ENCODE peak calls at places on chromosomes 11 and 22, in nine cellular contexts. U is OCI-LY7, J is small intestine, T is right atrium auricular region, A is Caco-2, Y is HAP-1, Q is heart right ventricle, M is HCT116, R is right cardiac atrium. F is an unnamed sample.

GRCh38 chr11:121630041-121630440 is 177.3 kb upstream of the SORL1-AS1 start:
- DNase-seq in U (no peak), J (no peak), T (no peak), A (no peak), Y (no peak), Q (no peak), M (no peak), R (no peak), F (no peak)

GRCh38 chr22:37563153-37564081 is 3.1 kb downstream of the CDC42EP1 start:
- DNase-seq in U (no peak), J (peak; percentile 61), T (peak; percentile 90), A (peak; percentile 77), Y (peak; percentile 35), Q (peak; percentile 71), M (peak; percentile 57), R (peak; percentile 86), F (no peak)

GRCh38 chr11:19644316-19644715 is 68.3 kb upstream of the NAV2 start:
- DNase-seq in U (no peak), J (no peak), T (no peak), A (no peak), Y (no peak), Q (no peak), M (no peak), R (no peak), F (peak; percentile 88)

GRCh38 chr11:113949891-113950290 is 25.0 kb upstream of the HTR3A start:
- DNase-seq in U (no peak), J (no peak), T (no peak), A (no peak), Y (peak; percentile 91), Q (no peak), M (no peak), R (no peak), F (no peak)

GRCh38 chr11:422249-422656 is 7.5 kb upstream of the SIGIRR start:
- DNase-seq in U (no peak), J (no peak), T (no peak), A (peak; percentile 39), Y (no peak), Q (no peak), M (no peak), R (peak; percentile 5), F (no peak)

GRCh38 chr11:79672786-79673185 is 232.0 kb upstream of the TENM4 start:
- DNase-seq in U (no peak), J (no peak), T (no peak), A (no peak), Y (no peak), Q (no peak), M (no peak), R (no peak), F (no peak)

GRCh38 chr11:118895093-118896039 is 11.7 kb downstream of the CXCR5 start:
- DNase-seq in U (peak; percentile 90), J (peak; percentile 31), T (no peak), A (peak; percentile 67), Y (no peak), Q (peak; percentile 3), M (no peak), R (no peak), F (no peak)

GRCh38 chr11:3959918-3960295 is 104.4 kb downstream of the STIM1 start:
- DNase-seq in U (no peak), J (no peak), T (no peak), A (peak; percentile 24), Y (no peak), Q (no peak), M (no peak), R (no peak), F (no peak)

GRCh38 chr22:27627444-27627833 is 174.1 kb downstream of the MN1 start:
- DNase-seq in U (no peak), J (no peak), T (no peak), A (no peak), Y (no peak), Q (no peak), M (peak; percentile 44), R (no peak), F (no peak)

GRCh38 chr22:39625554-39626537 is 55.3 kb downstream of the CACNA1I start:
- DNase-seq in U (no peak), J (no peak), T (no peak), A (no peak), Y (peak; percentile 39), Q (no peak), M (no peak), R (peak; percentile 46), F (no peak)

GRCh38 chr22:42904049-42904448 is 47.0 kb upstream of the ARFGAP3 start:
- DNase-seq in U (no peak), J (no peak), T (no peak), A (no peak), Y (no peak), Q (no peak), M (no peak), R (peak; percentile 50), F (no peak)

GRCh38 chr22:42905702-42906183 is 48.7 kb upstream of the ARFGAP3 start:
- DNase-seq in U (no peak), J (peak; percentile 33), T (no peak), A (no peak), Y (no peak), Q (peak; percentile 62), M (no peak), R (peak; percentile 86), F (peak; percentile 70)

GRCh38 chr22:42905217-42905616 is 48.1 kb upstream of the ARFGAP3 start:
- DNase-seq in U (no peak), J (no peak), T (no peak), A (no peak), Y (no peak), Q (no peak), M (no peak), R (peak; percentile 79), F (no peak)

GRCh38 chr22:42902875-42903510 is 45.9 kb upstream of the ARFGAP3 start:
- DNase-seq in U (no peak), J (no peak), T (no peak), A (no peak), Y (no peak), Q (no peak), M (no peak), R (peak; percentile 62), F (no peak)

DNA sequence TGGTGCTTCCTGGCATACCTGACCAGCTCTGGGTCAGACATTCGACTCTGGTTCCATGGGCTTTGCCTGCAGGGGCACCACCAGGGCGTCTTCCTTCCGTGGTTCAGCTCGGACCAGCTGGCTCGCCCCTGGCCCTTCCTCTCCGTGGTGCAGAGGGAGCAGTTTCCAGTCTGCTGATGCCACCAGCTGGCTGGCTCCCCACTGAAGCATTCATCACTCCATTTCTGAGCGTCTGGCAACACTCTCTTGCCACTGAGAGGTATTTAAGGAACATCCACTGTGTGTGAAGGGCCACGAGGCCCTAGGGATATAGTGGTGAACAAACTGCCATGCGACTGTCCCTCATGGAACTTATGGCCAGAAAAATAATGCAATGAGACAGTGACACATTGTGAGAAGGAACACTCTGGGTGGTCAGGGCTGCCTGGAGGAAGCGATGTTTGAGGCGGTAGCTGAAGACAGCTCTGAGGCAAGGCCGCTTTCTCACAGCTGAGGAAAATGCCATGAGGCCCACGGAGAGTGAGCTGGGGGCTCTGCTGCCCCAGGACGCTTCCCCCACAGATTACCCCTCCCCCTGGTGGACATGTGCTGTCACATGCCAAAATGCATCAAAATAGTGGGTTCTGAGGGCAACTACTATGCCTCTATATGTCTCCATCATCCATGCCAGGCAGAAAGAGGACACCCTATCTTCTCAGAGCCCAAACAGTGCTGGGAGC is 44.9 kb upstream of the ARFGAP3 start:
- DNase-seq in U (peak; percentile 18), J (no peak), T (no peak), A (no peak), Y (no peak), Q (peak; percentile 74), M (no peak), R (peak; percentile 77), F (peak; percentile 37)
- H3K4me1 ChIP-seq in U (no peaks in the 10 kb centered on the region), J (peaks cover 2% of the 10 kb centered on the region), T (no peaks in the 10 kb centered on the region), A (no peaks in the 10 kb centered on the region), Y (no peaks in the 10 kb centered on the region), Q (peaks cover 90% of the 10 kb centered on the region), M (no peaks in the 10 kb centered on the region), R (peaks cover 20% of the 10 kb centered on the region), F (peaks cover 34% of the 10 kb centered on the region)

GRCh38 chr11:10670099-10670498 is 23.5 kb downstream of the IRAG1 start:
- DNase-seq in U (no peak), J (no peak), T (no peak), A (no peak), Y (no peak), Q (no peak), M (no peak), R (no peak), F (no peak)
- H3K4me1 ChIP-seq in U (no peaks in the 10 kb centered on the region), J (peaks cover 6% of the 10 kb centered on the region), T (no peaks in the 10 kb centered on the region), A (peaks cover 55% of the 10 kb centered on the region), Y (no peaks in the 10 kb centered on the region), Q (peaks cover 69% of the 10 kb centered on the region), M (peaks cover 89% of the 10 kb centered on the region), R (peaks cover 6% of the 10 kb centered on the region), F (peaks cover 7% of the 10 kb centered on the region)

GRCh38 chr11:35162795-35163194 is 23.8 kb downstream of the CD44 start:
- DNase-seq in U (no peak), J (no peak), T (no peak), A (no peak), Y (no peak), Q (no peak), M (no peak), R (no peak), F (no peak)

GRCh38 chr11:35159111-35159510 is 20.1 kb downstream of the CD44 start:
- DNase-seq in U (no peak), J (no peak), T (no peak), A (no peak), Y (no peak), Q (no peak), M (no peak), R (no peak), F (no peak)

GRCh38 chr11:35163209-35163608 is 24.2 kb downstream of the CD44 start:
- DNase-seq in U (no peak), J (no peak), T (no peak), A (no peak), Y (no peak), Q (no peak), M (no peak), R (no peak), F (no peak)

GRCh38 chr11:35160248-35160820 is 21.4 kb downstream of the CD44 start:
- DNase-seq in U (no peak), J (no peak), T (no peak), A (no peak), Y (no peak), Q (no peak), M (no peak), R (no peak), F (no peak)

GRCh38 chr11:35160902-35161585 is 22.1 kb downstream of the CD44 start:
- DNase-seq in U (no peak), J (no peak), T (no peak), A (no peak), Y (no peak), Q (no peak), M (no peak), R (no peak), F (no peak)
- H3K4me1 ChIP-seq in U (peaks cover 33% of the 10 kb centered on the region), J (peaks cover 50% of the 10 kb centered on the region), T (no peaks in the 10 kb centered on the region), A (peaks cover 18% of the 10 kb centered on the region), Y (no peaks in the 10 kb centered on the region), Q (peaks cover 88% of the 10 kb centered on the region), M (peaks cover 97% of the 10 kb centered on the region), R (peaks cover 19% of the 10 kb centered on the region), F (no peaks in the 10 kb centered on the region)

DNA sequence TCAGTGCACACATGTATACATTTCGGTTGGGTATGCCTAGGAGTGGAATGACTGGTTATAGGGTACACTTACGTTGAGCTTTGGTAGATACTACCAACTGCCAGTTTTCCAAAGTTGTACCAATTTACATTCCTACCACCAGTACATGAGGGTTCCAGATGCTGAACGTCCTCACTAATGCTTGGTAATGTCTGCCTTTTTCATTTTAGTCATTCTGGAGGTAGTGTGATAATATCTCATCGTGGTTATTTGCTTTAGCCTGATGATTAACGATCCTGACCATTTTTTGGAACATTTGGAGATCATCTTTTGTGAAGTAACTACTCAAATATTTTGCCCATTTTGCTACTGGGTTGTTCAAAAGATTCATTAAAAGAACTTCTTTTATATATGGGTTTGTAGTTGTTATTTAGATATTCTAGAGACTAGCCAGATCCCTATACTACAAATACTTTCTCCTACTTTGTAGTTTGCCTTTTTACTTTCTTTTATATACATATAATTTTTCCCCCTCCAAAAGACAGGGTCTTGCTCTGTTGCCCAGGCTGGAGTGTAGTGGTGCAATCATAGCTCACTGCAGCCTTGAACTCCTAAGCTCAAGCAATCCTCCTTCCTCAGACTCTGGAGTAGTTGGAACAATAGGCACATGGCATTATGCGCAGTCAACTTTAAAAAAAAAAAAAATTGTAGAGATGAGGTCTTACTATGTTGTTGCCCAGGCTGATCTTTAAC is 62.1 kb downstream of the RBFOX2 start:
- DNase-seq in U (no peak), J (no peak), T (no peak), A (no peak), Y (no peak), Q (no peak), M (no peak), R (no peak), F (no peak)
- H3K4me1 ChIP-seq in U (peaks cover 3% of the 10 kb centered on the region), J (peaks cover 3% of the 10 kb centered on the region), T (no peaks in the 10 kb centered on the region), A (peaks cover 6% of the 10 kb centered on the region), Y (peaks cover 4% of the 10 kb centered on the region), Q (peaks cover 65% of the 10 kb centered on the region), M (peaks cover 13% of the 10 kb centered on the region), R (no peaks in the 10 kb centered on the region), F (peaks cover 23% of the 10 kb centered on the region)

F was measured in SJCRH30.